ENCODE peak calls at places on chromosomes 1 and 21, in four cellular contexts. O, P, W and I are unnamed samples.

GRCh38 chr1:9238550-9238949 is 4.0 kb downstream of the H6PD start:
- DNase-seq in O (no peak), P (no peak), W (no peak), I (no peak)

GRCh38 chr1:110216844-110217444 is 6.8 kb downstream of the KCNC4 start:
- DNase-seq in O (no peak), P (no peak), W (no peak), I (no peak)

GRCh38 chr1:185314416-185314815 is 2.6 kb downstream of the IVNS1ABP start:
- DNase-seq in O (no peak), P (no peak), W (no peak), I (no peak)

GRCh38 chr1:240031009-240031408 is 60.7 kb upstream of the FMN2 start:
- DNase-seq in P (no peak), W (no peak), O (peak), I (no peak)

GRCh38 chr1:202961220-202961880 is 3.2 kb upstream of the ADIPOR1 start:
- DNase-seq in P (no peak), O (no peak), W (no peak), I (no peak)

GRCh38 chr1:152873495-152873894 is 4.6 kb upstream of the SMCP start:
- DNase-seq in O (no peak), W (no peak), P (no peak), I (no peak)

GRCh38 chr21:43370091-43370658 is 56.8 kb downstream of the SIK1 start:
- DNase-seq in O (no peak), P (no peak), W (no peak), I (no peak)

GRCh38 chr1:155127672-155128468 is at the start of gene EFNA1:
- DNase-seq in P (peak), O (no peak), W (no peak), I (peak)

GRCh38 chr21:44815852-44816628 is 1.8 kb downstream of the SUMO3 start:
- DNase-seq in W (no peak), O (no peak), P (no peak), I (no peak)

GRCh38 chr1:83692524-83693336 is 306.2 kb downstream of the TTLL7 start:
- DNase-seq in O (no peak), W (no peak), P (peak), I (no peak)

GRCh38 chr1:46172321-46172720 is 2.6 kb upstream of the TSPAN1 start:
- DNase-seq in W (no peak), P (no peak), O (no peak), I (no peak)

GRCh38 chr1:22332795-22333499 is 118.7 kb upstream of the ZBTB40 start:
- DNase-seq in O (no peak), P (no peak), W (no peak), I (no peak)

GRCh38 chr1:119108993-119109392 is 31.5 kb downstream of the WARS2 start:
- DNase-seq in W (no peak), O (no peak), P (no peak), I (no peak)

GRCh38 chr21:22263890-22264289 is 1265.7 kb downstream of the NCAM2 start:
- DNase-seq in P (no peak), O (no peak), W (no peak), I (no peak)

GRCh38 chr1:236489710-236490377 is 33.9 kb upstream of the LGALS8 start:
- DNase-seq in O (no peak), W (no peak), P (peak), I (peak)

GRCh38 chr1:160779662-160780397 is 16.1 kb upstream of the LY9 start:
- DNase-seq in W (no peak), O (no peak), P (peak), I (no peak)

GRCh38 chr1:241406421-241406820 is 49.4 kb upstream of the RGS7 start:
- DNase-seq in W (no peak), P (no peak), O (no peak), I (no peak)

GRCh38 chr1:218521414-218522169 is 176.5 kb downstream of the TGFB2 start:
- DNase-seq in O (no peak), P (peak), W (peak), I (no peak)

GRCh38 chr1:33972676-33973395 is 109.0 kb downstream of the HMGB4 start:
- DNase-seq in P (no peak), O (no peak), W (no peak), I (no peak)

GRCh38 chr1:19165501-19165900 is 44.6 kb downstream of the UBR4 start:
- DNase-seq in W (no peak), O (no peak), P (no peak), I (peak)

GRCh38 chr1:111197598-111198289 is 2.7 kb downstream of the DENND2D start:
- DNase-seq in P (peak), O (no peak), W (no peak), I (no peak)

GRCh38 chr1:91647061-91647460 is 146.4 kb downstream of the CDC7 start:
- DNase-seq in W (no peak), P (no peak), O (no peak), I (no peak)

GRCh38 chr1:92538048-92538412 is 51.3 kb upstream of the GFI1 start:
- DNase-seq in O (no peak), W (no peak), P (no peak), I (no peak)

GRCh38 chr1:116738673-116739370 is 15.4 kb upstream of the CD2 start:
- DNase-seq in O (no peak), P (no peak), W (no peak), I (no peak)

GRCh38 chr1:157158967-157159366 is 20.8 kb upstream of the ETV3 start:
- DNase-seq in P (no peak), W (no peak), O (no peak), I (no peak)

GRCh38 chr1:178093958-178094751 is at the start of gene RASAL2:
- DNase-seq in O (no peak), W (no peak), P (peak), I (peak)

GRCh38 chr1:216183007-216183406 is 240.2 kb downstream of the USH2A start:
- DNase-seq in O (no peak), P (peak), W (no peak), I (no peak)

GRCh38 chr1:75615664-75616435 is 4.9 kb upstream of the SLC44A5 start:
- DNase-seq in P (peak), O (no peak), W (no peak), I (peak)

GRCh38 chr1:84598846-84599741 is 24.9 kb upstream of the CTBS start:
- DNase-seq in P (no peak), O (peak), W (no peak), I (no peak)

GRCh38 chr1:214638474-214638807 is 35.4 kb downstream of the CENPF start:
- DNase-seq in P (no peak), W (no peak), O (no peak), I (no peak)

GRCh38 chr1:62218603-62219002 is 24.0 kb downstream of the L1TD1 start:
- DNase-seq in P (no peak), W (no peak), O (no peak), I (no peak)

GRCh38 chr1:83639785-83640184 is 359.1 kb downstream of the TTLL7 start:
- DNase-seq in W (no peak), O (no peak), P (no peak), I (no peak)

GRCh38 chr1:204931313-204931712 is 60.7 kb downstream of the NFASC start:
- DNase-seq in O (no peak), P (no peak), W (no peak), I (no peak)

GRCh38 chr1:94102126-94102525 is 18.8 kb downstream of the ABCA4 start:
- DNase-seq in O (no peak), W (no peak), P (no peak), I (no peak)